ENCODE peak calls at places on chromosomes 13 and 19, in six cellular contexts. K, E, F, G, S and V are unnamed samples.

GRCh38 chr19:53511933-53512374 is 26.0 kb upstream of the ZNF331 start:
- DNase-seq in K (peak), E (peak), F (peak), G (peak), S (peak), V (peak)

GRCh38 chr19:55376381-55376933 is at the start of gene TMEM190:
- DNase-seq in K (no peak), E (no peak), F (no peak), G (no peak), S (peak), V (no peak)

GRCh38 chr13:51666839-51667238 is 82.6 kb downstream of the WDFY2 start:
- DNase-seq in K (no peak), E (no peak), F (no peak), G (no peak), S (no peak), V (no peak)

GRCh38 chr19:50924576-50924975 is 13.4 kb upstream of the KLK4 start:
- DNase-seq in K (no peak), E (no peak), F (no peak), G (no peak), S (no peak), V (no peak)

GRCh38 chr13:40261361-40261760 is 405.1 kb downstream of the FOXO1 start:
- DNase-seq in K (no peak), E (no peak), F (no peak), G (no peak), S (no peak), V (no peak)

GRCh38 chr13:56015919-56016318 is 1124.8 kb upstream of the PRR20A start:
- DNase-seq in K (no peak), E (no peak), F (no peak), G (no peak), S (no peak), V (no peak)

GRCh38 chr19:41945135-41945766 is 13.9 kb downstream of the RABAC1 start:
- DNase-seq in K (no peak), E (no peak), F (peak), G (no peak), S (no peak), V (peak)

GRCh38 chr19:6099037-6099436 is 11.3 kb downstream of the RFX2 start:
- DNase-seq in K (no peak), E (no peak), F (no peak), G (no peak), S (no peak), V (no peak)

GRCh38 chr19:49589391-49589790 is 1.6 kb upstream of the PRR12 start:
- DNase-seq in K (no peak), E (no peak), F (no peak), G (no peak), S (no peak), V (no peak)

GRCh38 chr19:17409990-17410389 is 4.6 kb upstream of the BST2 start:
- DNase-seq in K (no peak), E (no peak), F (no peak), G (no peak), S (no peak), V (no peak)

GRCh38 chr13:59674616-59675015 is 489.1 kb downstream of the DIAPH3 start:
- DNase-seq in K (no peak), E (no peak), F (no peak), G (no peak), S (no peak), V (no peak)

GRCh38 chr13:22161871-22162270 is 491.0 kb downstream of the FGF9 start:
- DNase-seq in K (no peak), E (no peak), F (peak), G (no peak), S (no peak), V (peak)

GRCh38 chr19:15244106-15244803 is 12.0 kb upstream of the EPHX3 start:
- DNase-seq in K (no peak), E (no peak), F (no peak), G (no peak), S (no peak), V (no peak)

GRCh38 chr13:59112375-59112774 is 1051.4 kb downstream of the DIAPH3 start:
- DNase-seq in K (peak), E (no peak), F (no peak), G (no peak), S (no peak), V (no peak)

GRCh38 chr13:97403893-97404683 is 29.9 kb upstream of the RAP2A start:
- DNase-seq in K (no peak), E (no peak), F (no peak), G (no peak), S (no peak), V (no peak)
- TF ChIP-seq CTCF in K (no peak), E (no peak), F (no peak), G (no peak), S (no peak), V (no peak)

GRCh38 chr19:1181606-1182005 is 7.5 kb upstream of the SBNO2 start:
- DNase-seq in K (no peak), E (no peak), F (no peak), G (no peak), S (no peak), V (no peak)

GRCh38 chr19:1173845-1174809 is at the start of gene SBNO2:
- DNase-seq in K (peak), E (peak), F (peak), G (peak), S (peak), V (peak)

GRCh38 chr19:1175020-1175419 is 952 bp upstream of the SBNO2 start:
- DNase-seq in K (no peak), E (no peak), F (peak), G (no peak), S (no peak), V (no peak)

GRCh38 chr19:1173160-1173844 is 766 bp downstream of the SBNO2 start:
- DNase-seq in K (peak), E (peak), F (peak), G (no peak), S (no peak), V (no peak)

GRCh38 chr19:1177322-1178114 is 3.5 kb upstream of the SBNO2 start:
- DNase-seq in K (no peak), E (peak), F (no peak), G (no peak), S (no peak), V (no peak)
- TF ChIP-seq CTCF in K (peak), E (no peak), F (no peak), G (no peak), S (no peak), V (no peak)

GRCh38 chr19:2944403-2944774 is 382 bp downstream of the ZNF77 start:
- DNase-seq in K (no peak), E (no peak), F (no peak), G (no peak), S (no peak), V (no peak)

GRCh38 chr19:2945575-2946184 is 909 bp upstream of the ZNF77 start:
- DNase-seq in K (no peak), E (no peak), F (no peak), G (no peak), S (no peak), V (no peak)

GRCh38 chr19:2942928-2943640 is 1.7 kb downstream of the ZNF77 start:
- DNase-seq in K (no peak), E (no peak), F (no peak), G (no peak), S (no peak), V (no peak)

GRCh38 chr19:2949939-2950285 is 5.1 kb upstream of the ZNF77 start:
- DNase-seq in K (no peak), E (no peak), F (no peak), G (no peak), S (no peak), V (peak)

GRCh38 chr19:2944775-2945574 is at the start of gene ZNF77:
- DNase-seq in K (peak), E (peak), F (peak), G (peak), S (peak), V (peak)
- TF ChIP-seq CTCF in K (no peak), E (no peak), F (no peak), G (no peak), S (no peak), V (no peak)

GRCh38 chr19:40465025-40465780 is at the start of gene BLVRB:
- DNase-seq in K (peak), E (no peak), F (no peak), G (no peak), S (no peak), V (no peak)
- TF ChIP-seq CTCF in K (no peak), E (no peak), F (no peak), G (no peak), S (no peak), V (no peak)

GRCh38 chr19:22545751-22546150 is 88.4 kb upstream of the ZNF492 start:
- DNase-seq in K (peak), E (no peak), F (peak), G (peak), S (no peak), V (peak)
- TF ChIP-seq CTCF in K (peak), E (peak), F (peak), G (no peak), S (peak), V (no peak)

GRCh38 chr19:11798391-11799296 is at the start of gene ZNF491:
- DNase-seq in K (peak), E (peak), F (peak), G (peak), S (peak), V (peak)
- TF ChIP-seq CTCF in K (no peak), E (peak), F (peak), G (no peak), S (peak), V (peak)

GRCh38 chr13:81957121-81957520 is 1616.2 kb upstream of the SPRY2 start:
- DNase-seq in K (no peak), E (no peak), F (no peak), G (no peak), S (peak), V (no peak)
- TF ChIP-seq CTCF in K (no peak), E (no peak), F (no peak), G (no peak), S (peak), V (no peak)

DNA sequence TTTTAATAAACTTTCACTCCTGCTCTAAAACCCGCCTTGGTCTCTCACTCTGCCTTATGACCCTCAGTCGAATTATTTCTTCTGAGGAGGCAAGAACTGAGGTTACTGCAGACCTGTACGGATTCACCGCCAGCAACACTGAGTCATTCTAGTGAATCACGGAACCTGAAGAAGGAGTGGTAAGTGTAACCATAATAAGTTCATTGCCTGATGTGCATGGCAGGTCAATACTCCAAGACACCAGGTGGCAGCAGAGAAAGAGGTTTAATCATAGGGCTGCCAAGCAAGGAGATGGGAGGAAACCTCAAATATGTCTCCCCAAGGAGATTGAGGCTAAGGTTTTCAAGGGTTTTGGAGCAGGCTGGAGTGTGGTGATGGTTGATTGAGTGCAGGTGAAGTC is 204.3 kb upstream of the IPO5 start:
- DNase-seq in K (peak), E (no peak), F (no peak), G (no peak), S (no peak), V (no peak)
- TF ChIP-seq CTCF in K (peak), E (no peak), F (no peak), G (no peak), S (peak), V (no peak)

GRCh38 chr13:110925023-110925608 is 10.2 kb upstream of the ANKRD10 start:
- DNase-seq in K (peak), E (no peak), F (no peak), G (no peak), S (peak), V (no peak)
- TF ChIP-seq CTCF in K (peak), E (no peak), F (no peak), G (no peak), S (peak), V (no peak)